ENCODE peak calls at places on chromosomes 12 and 14, in six cellular contexts. O, T, R, X, I and J are unnamed samples.

GRCh38 chr12:3119745-3120660 is 42.8 kb downstream of the TSPAN9 start:
- DNase-seq in I (peak; percentile 93), O (no peak), R (no peak), X (no peak), T (no peak), J (no peak)

GRCh38 chr12:114406326-114407033 is 536 bp upstream of the TBX5 start:
- DNase-seq in T (no peak), X (no peak), I (no peak), R (no peak), O (no peak), J (no peak)

GRCh38 chr14:101501341-101501740 is 60.0 kb upstream of the DIO3 start:
- DNase-seq in R (no peak), X (peak; percentile 46), O (no peak), I (no peak), T (no peak), J (no peak)

GRCh38 chr12:7934153-7934552 is 1.8 kb downstream of the SLC2A3 start:
- DNase-seq in O (no peak), X (no peak), T (no peak), I (no peak), R (peak; percentile 46), J (no peak)

GRCh38 chr12:63844391-63845341 is at the start of gene SRGAP1:
- DNase-seq in I (no peak), T (peak; percentile 61), O (peak; percentile 45), R (peak; percentile 22), X (peak; percentile 51), J (no peak)

GRCh38 chr12:58302487-58303011 is 361.2 kb downstream of the ATP23 start:
- DNase-seq in T (no peak), R (no peak), O (peak; percentile 6), X (no peak), I (no peak), J (no peak)

GRCh38 chr14:50830044-50830931 is 674 bp downstream of the NIN start:
- DNase-seq in I (no peak), T (peak; percentile 53), X (peak; percentile 52), O (no peak), R (peak; percentile 73), J (peak; percentile 63)

GRCh38 chr12:11758838-11759509 is 109.5 kb downstream of the ETV6 start:
- DNase-seq in O (no peak), T (no peak), R (no peak), I (no peak), X (no peak), J (no peak)

GRCh38 chr12:6792522-6793201 is 3.3 kb downstream of the CD4 start:
- DNase-seq in I (no peak), R (peak; percentile 69), O (no peak), T (no peak), X (no peak), J (no peak)

GRCh38 chr12:19227880-19228210 is 98.3 kb downstream of the PLEKHA5 start:
- DNase-seq in T (no peak), X (no peak), O (no peak), R (no peak), I (no peak), J (no peak)

GRCh38 chr14:71487449-71487848 is 444.8 kb upstream of the RGS6 start:
- DNase-seq in X (no peak), T (no peak), R (no peak), I (no peak), O (no peak), J (no peak)

GRCh38 chr14:100810861-100811461 is 15.0 kb upstream of the MEG3 start:
- DNase-seq in X (no peak), T (peak; percentile 8), O (no peak), R (no peak), I (no peak), J (no peak)

GRCh38 chr12:42987216-42987631 is 397.7 kb upstream of the PRICKLE1 start:
- DNase-seq in I (no peak), T (no peak), X (no peak), R (no peak), O (peak; percentile 65), J (no peak)

GRCh38 chr14:100708349-100709217 is 18.1 kb upstream of the DLK1 start:
- DNase-seq in X (no peak), O (no peak), T (no peak), R (no peak), I (no peak), J (no peak)

GRCh38 chr12:55072093-55072492 is 52.3 kb downstream of the NEUROD4 start:
- DNase-seq in I (peak; percentile 75), T (peak; percentile 29), X (no peak), O (no peak), R (peak; percentile 86), J (no peak)

GRCh38 chr14:93991212-93991611 is 5.9 kb upstream of the CCDC197 start:
- DNase-seq in R (no peak), X (no peak), I (no peak), O (no peak), T (no peak), J (no peak)

GRCh38 chr12:91205791-91206190 is 23.2 kb upstream of the DCN start:
- DNase-seq in I (no peak), O (no peak), T (peak; percentile 70), R (no peak), X (no peak), J (no peak)

GRCh38 chr14:64914237-64914971 is at the start of gene CHURC1:
- DNase-seq in X (peak; percentile 97), I (peak; percentile 99), R (peak; percentile 97), O (peak; percentile 76), T (peak; percentile 97), J (peak; percentile 100)

GRCh38 chr12:4119157-4119761 is 154.3 kb upstream of the CCND2 start:
- DNase-seq in I (no peak), X (no peak), T (no peak), R (peak; percentile 28), O (no peak), J (no peak)

GRCh38 chr12:11673666-11674464 is 24.4 kb downstream of the ETV6 start:
- DNase-seq in X (no peak), I (no peak), O (no peak), T (no peak), R (no peak), J (no peak)

GRCh38 chr14:74505831-74506230 is 12.3 kb downstream of the ISCA2 start:
- DNase-seq in X (no peak), O (no peak), I (no peak), T (no peak), R (no peak), J (no peak)

GRCh38 chr12:68813242-68813593 is 5.2 kb downstream of the MDM2 start:
- DNase-seq in I (no peak), X (no peak), T (no peak), O (no peak), R (no peak), J (no peak)